ENCODE peak calls at places on chromosomes 4 and X, in five cellular contexts. F, P, Z, I and J are unnamed samples.

GRCh38 chrX:39559229-39559628 is 538.5 kb downstream of the BCOR start:
- DNase-seq in F (no peak), P (no peak), Z (no peak), I (no peak), J (no peak)

GRCh38 chr4:136737066-136737465 is 795.2 kb downstream of the PCDH18 start:
- DNase-seq in F (no peak), P (no peak), Z (no peak), I (no peak), J (no peak)

GRCh38 chr4:117085185-117085701 is at the start of gene TRAM1L1:
- DNase-seq in F (no peak), P (peak), Z (peak), I (peak), J (peak)

GRCh38 chrX:115408736-115409390 is 119.3 kb downstream of the LUZP4 start:
- DNase-seq in F (no peak), P (no peak), Z (no peak), I (no peak), J (no peak)

GRCh38 chr4:62871057-62871456 is 1538.2 kb downstream of the TECRL start:
- DNase-seq in F (no peak), P (no peak), Z (no peak), I (no peak), J (no peak)

GRCh38 chr4:7415927-7416686 is 18.6 kb downstream of the PSAPL1 start:
- DNase-seq in F (no peak), P (no peak), Z (peak), I (no peak), J (no peak)

GRCh38 chrX:39894626-39895025 is 203.1 kb downstream of the BCOR start:
- DNase-seq in F (no peak), P (peak), Z (peak), I (no peak), J (no peak)

GRCh38 chrX:8404958-8405357 is 59.7 kb upstream of the VCX3B start:
- DNase-seq in F (no peak), P (no peak), Z (no peak), I (no peak), J (no peak)

DNA sequence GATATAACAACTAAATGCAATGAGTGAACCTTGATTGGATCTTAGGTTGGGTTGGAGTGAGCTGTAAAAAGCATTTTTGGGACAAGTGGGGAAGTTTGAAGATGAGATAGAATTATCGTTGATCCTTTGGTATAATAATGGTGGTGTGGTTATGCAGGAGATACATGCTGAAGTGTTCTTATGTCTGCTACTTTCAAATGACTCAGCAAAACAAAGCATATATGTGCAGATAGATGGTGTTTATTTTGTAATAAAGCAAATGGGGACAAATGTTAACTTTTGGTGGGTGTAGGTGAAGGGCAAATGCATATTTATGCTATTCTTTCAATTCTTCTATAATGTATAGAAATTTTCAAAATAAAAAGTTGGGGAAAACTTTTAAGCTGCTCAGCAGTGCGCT is 26.2 kb downstream of the RP2 start:
- DNase-seq in F (no peak), P (no peak), Z (no peak), I (no peak), J (no peak)
- H3K27ac ChIP-seq in F (no peak), P (no peak), Z (no peak), I (no peak), J (no peak)

GRCh38 chrX:13493659-13494058 is 75.7 kb upstream of the EGFL6 start:
- DNase-seq in F (no peak), P (no peak), Z (no peak), I (no peak), J (no peak)

GRCh38 chrX:13492286-13492685 is 77.1 kb upstream of the EGFL6 start:
- DNase-seq in F (no peak), P (no peak), Z (no peak), I (no peak), J (no peak)

GRCh38 chrX:13491061-13491460 is 78.3 kb upstream of the EGFL6 start:
- DNase-seq in F (no peak), P (no peak), Z (no peak), I (no peak), J (no peak)

GRCh38 chrX:13495232-13495631 is 74.2 kb upstream of the EGFL6 start:
- DNase-seq in F (no peak), P (no peak), Z (no peak), I (no peak), J (no peak)

DNA sequence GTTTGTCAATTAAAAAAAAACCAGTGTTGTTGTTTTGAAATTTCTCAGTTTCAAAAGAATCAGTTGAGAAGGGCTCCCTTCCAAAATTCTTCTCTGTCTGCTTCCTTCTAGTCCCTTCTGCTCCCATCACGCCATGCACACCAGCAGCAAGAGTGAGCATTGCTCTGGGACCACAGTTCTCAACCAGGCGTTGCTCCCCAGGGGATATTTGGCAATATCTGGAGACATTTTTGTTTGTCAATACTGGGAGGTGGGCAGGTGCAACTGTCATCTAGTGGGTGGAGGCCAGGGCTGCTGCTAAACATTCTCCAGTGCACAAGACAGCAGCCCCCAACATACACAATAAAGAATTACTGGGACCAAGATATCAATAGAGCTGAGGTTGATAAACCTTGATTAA is 74.8 kb upstream of the EGFL6 start:
- DNase-seq in F (no peak), P (no peak), Z (no peak), I (no peak), J (no peak)
- H3K27ac ChIP-seq in F (no peak), P (no peak), Z (no peak), I (no peak), J (no peak)

DNA sequence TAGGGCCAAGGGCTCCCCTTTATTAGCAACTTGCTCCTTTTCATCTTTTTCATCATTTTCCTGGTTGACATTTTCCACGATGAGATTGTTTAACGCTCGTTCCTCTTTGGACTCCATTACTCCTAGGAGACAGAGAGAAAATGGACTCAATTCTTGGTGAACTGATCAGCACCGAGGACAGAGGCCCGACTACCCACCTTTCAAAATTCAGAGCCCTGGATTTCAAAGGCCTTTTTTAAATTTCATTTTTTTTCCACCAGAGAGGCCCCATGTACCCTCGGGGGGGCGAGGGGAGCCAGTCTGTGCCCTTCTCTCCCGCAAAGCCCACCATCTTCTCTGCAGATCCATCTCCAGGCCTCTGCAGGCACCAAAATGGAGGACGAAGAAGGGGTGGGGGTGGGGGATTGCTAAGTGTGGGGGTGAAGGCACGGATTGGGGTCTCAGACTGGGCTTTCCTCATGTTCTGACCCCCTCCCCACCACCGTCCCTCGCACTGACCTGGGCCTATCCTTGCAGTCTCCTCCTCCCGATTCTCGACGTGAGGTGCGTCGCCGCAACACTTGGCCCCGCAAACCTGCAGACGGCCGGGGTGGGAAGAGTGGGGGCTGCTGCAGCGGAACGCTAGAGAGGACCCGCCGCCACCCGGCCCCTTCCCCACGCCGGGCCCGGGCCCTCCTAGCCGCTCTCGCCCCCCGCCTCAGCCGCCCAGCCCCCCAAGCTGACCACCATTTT is 764 bp downstream of the BEX2 start:
- DNase-seq in F (no peak), P (no peak), Z (no peak), I (no peak), J (no peak)
- H3K27ac ChIP-seq in F (peak), P (no peak), Z (no peak), I (no peak), J (peak)

DNA sequence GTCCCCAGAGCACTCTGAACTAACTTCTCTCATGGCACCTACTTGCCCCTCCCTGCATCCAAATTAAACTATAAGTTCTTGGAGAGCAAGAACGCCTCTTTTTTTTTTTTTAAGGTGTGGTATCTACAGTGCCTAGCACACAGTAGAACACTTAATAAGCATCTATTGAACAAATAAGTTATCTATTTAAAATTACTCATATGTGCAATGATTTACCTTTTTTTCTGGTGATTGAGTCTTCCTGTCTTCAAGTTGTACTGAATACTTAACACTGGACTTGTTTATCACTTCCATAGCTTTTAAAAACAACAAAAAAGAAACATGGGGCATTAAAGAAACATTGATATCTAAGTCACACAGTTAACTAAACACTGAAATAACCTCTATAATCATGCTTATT is 29.1 kb downstream of the HAUS3 start:
- DNase-seq in F (no peak), P (no peak), Z (no peak), I (no peak), J (no peak)
- H3K27ac ChIP-seq in F (no peak), P (no peak), Z (no peak), I (no peak), J (no peak)

DNA sequence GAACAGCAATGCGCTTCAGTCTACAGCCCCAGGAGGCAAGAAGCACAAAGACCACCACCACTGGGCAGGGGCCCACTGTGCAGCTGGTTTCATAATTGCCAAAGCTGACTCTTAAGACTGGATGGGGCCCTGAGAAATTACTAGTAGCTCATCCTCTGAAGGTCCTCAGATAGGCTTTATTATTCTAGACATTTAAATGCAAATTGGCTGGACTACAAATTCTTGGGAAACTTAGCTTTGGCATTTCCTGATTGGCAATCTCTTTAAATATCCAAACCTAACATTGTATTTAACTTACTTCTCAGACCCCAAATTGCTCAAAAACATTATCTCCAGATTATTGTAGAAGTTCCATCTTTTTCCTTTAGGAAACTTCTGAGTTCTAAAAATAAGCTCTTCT is 85.8 kb upstream of the GPR34 start:
- DNase-seq in F (no peak), P (no peak), Z (no peak), I (no peak), J (no peak)
- H3K27ac ChIP-seq in F (no peak), P (no peak), Z (no peak), I (no peak), J (no peak)